ENCODE peak calls at places on chromosomes 2 and 18, in seven cellular contexts. W, E, H, X, Y, T and C are unnamed samples.

GRCh38 chr2:37856101-37856751 is 68.9 kb upstream of the RMDN2 start:
- DNase-seq in W (no peak), E (no peak), H (no peak), X (no peak), Y (no peak), T (no peak), C (no peak)

GRCh38 chr2:136378712-136379595 is 261.0 kb upstream of the CXCR4 start:
- DNase-seq in W (peak), E (peak), H (peak), X (peak), Y (peak), T (peak), C (peak)

GRCh38 chr18:45361148-45361851 is 254.0 kb upstream of the SLC14A2 start:
- DNase-seq in W (no peak), E (no peak), H (no peak), X (no peak), Y (no peak), T (no peak), C (no peak)

GRCh38 chr2:61117534-61117933 is 44.5 kb upstream of the C2orf74 start:
- DNase-seq in W (no peak), E (no peak), H (no peak), X (no peak), Y (no peak), T (no peak), C (no peak)

GRCh38 chr18:38033282-38033681 is 467.7 kb upstream of the CELF4 start:
- DNase-seq in W (no peak), E (no peak), H (no peak), X (no peak), Y (no peak), T (no peak), C (no peak)

GRCh38 chr2:239227661-239228371 is 173.0 kb downstream of the HDAC4 start:
- DNase-seq in W (no peak), E (no peak), H (no peak), X (no peak), Y (no peak), T (no peak), C (no peak)

GRCh38 chr2:236946871-236947270 is 138.8 kb upstream of the COPS8 start:
- DNase-seq in W (no peak), E (no peak), H (no peak), X (no peak), Y (no peak), T (no peak), C (no peak)

GRCh38 chr18:55477537-55478300 is 110.3 kb downstream of the TCF4 start:
- DNase-seq in W (no peak), E (no peak), H (no peak), X (no peak), Y (no peak), T (no peak), C (no peak)

GRCh38 chr18:35661483-35662146 is 80.1 kb downstream of the GALNT1 start:
- DNase-seq in W (no peak), E (peak), H (no peak), X (no peak), Y (peak), T (no peak), C (no peak)

GRCh38 chr2:200330351-200331120 is 24.0 kb downstream of the SPATS2L start:
- DNase-seq in W (no peak), E (no peak), H (no peak), X (no peak), Y (no peak), T (no peak), C (no peak)

GRCh38 chr2:175853110-175853509 is 149.0 kb downstream of the LNPK start:
- DNase-seq in W (no peak), E (no peak), H (no peak), X (no peak), Y (peak), T (no peak), C (no peak)

GRCh38 chr2:149059822-149060221 is 21.3 kb downstream of the LYPD6B start:
- DNase-seq in W (no peak), E (no peak), H (no peak), X (no peak), Y (no peak), T (no peak), C (no peak)

GRCh38 chr2:25808006-25808383 is 70.3 kb downstream of the ASXL2 start:
- DNase-seq in W (no peak), E (no peak), H (no peak), X (no peak), Y (no peak), T (no peak), C (no peak)

GRCh38 chr18:23479829-23480505 is 23.3 kb upstream of the RMC1 start:
- DNase-seq in W (no peak), E (no peak), H (no peak), X (no peak), Y (no peak), T (no peak), C (no peak)

GRCh38 chr2:214575030-214575949 is 164.4 kb downstream of the VWC2L start:
- DNase-seq in W (no peak), E (no peak), H (no peak), X (no peak), Y (no peak), T (no peak), C (no peak)

GRCh38 chr2:41870948-41871522 is 176.8 kb upstream of the PKDCC start:
- DNase-seq in W (no peak), E (no peak), H (no peak), X (no peak), Y (peak), T (no peak), C (no peak)

GRCh38 chr18:75067996-75068645 is 140.8 kb downstream of the PTGR3 start:
- DNase-seq in W (no peak), E (no peak), H (no peak), X (no peak), Y (no peak), T (no peak), C (no peak)

GRCh38 chr2:212539145-212539880 is 711 bp upstream of the ERBB4 start:
- DNase-seq in W (peak), E (no peak), H (no peak), X (no peak), Y (peak), T (no peak), C (no peak)
- TF ChIP-seq REST in W (no peak), E (no peak), H (no peak), X (no peak), Y (no peak), T (no peak), C (no peak)

GRCh38 chr18:13300796-13301195 is 82.2 kb downstream of the LDLRAD4 start:
- DNase-seq in W (no peak), E (no peak), H (no peak), X (no peak), Y (no peak), T (no peak), C (no peak)

GRCh38 chr18:13302611-13303267 is 84.2 kb downstream of the LDLRAD4 start:
- DNase-seq in W (no peak), E (no peak), H (no peak), X (no peak), Y (no peak), T (no peak), C (no peak)

GRCh38 chr18:13300029-13300428 is 81.5 kb downstream of the LDLRAD4 start:
- DNase-seq in W (no peak), E (no peak), H (no peak), X (no peak), Y (no peak), T (no peak), C (no peak)

GRCh38 chr18:13303761-13304364 is 85.3 kb downstream of the LDLRAD4 start:
- DNase-seq in W (no peak), E (no peak), H (no peak), X (no peak), Y (no peak), T (no peak), C (no peak)

DNA sequence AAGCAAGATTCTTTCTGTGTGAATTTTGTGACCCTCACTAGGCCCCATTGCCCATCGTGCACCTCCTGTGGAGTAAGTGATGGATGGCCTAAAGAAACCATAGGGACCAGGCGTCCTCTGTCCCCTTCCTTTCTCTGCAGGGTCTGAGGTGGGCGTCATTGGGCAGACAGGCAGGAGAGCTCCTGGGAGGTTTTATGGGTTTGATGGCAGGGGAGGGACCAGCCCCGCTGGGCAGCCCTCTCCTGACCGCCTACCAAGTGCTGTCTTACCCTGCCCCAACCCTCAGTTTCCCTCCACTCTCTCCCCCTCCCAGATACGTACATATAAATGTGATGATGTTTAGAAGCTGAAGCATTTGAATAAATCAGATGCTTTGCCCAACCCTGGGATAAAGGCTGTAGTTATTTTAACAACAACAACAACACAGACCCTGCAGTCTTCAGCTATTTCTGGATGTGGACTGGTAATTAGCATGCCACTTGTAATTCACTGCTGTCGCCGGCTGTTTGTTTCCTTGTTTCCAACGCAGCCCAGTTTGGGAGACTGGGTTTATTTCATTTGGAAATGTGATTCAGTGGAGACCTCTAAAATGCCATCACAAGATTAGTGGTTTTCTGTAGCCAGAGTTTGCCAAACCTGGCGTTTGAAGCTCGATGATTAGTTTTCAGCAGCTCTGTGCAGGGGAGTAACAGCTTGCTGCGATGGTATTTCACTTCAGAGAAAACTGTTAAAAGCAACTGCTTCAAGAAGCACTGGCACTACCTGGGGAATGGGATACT is 83.3 kb downstream of the LDLRAD4 start:
- DNase-seq in W (no peak), E (no peak), H (no peak), X (no peak), Y (no peak), T (no peak), C (no peak)
- TF ChIP-seq REST in W (no peak), E (no peak), H (no peak), X (no peak), Y (no peak), T (no peak), C (no peak)

GRCh38 chr2:146468578-146468977 is 1376.3 kb upstream of the ACVR2A start:
- DNase-seq in W (no peak), E (no peak), H (no peak), X (no peak), Y (no peak), T (no peak), C (no peak)
- TF ChIP-seq REST in W (no peak), E (no peak), H (no peak), X (no peak), Y (no peak), T (no peak), C (no peak)

GRCh38 chr2:168798076-168798887 is 4.2 kb upstream of the NOSTRIN start:
- DNase-seq in W (peak), E (no peak), H (no peak), X (no peak), Y (peak), T (no peak), C (no peak)
- TF ChIP-seq REST in W (peak), E (no peak), H (no peak), X (no peak), Y (no peak), T (no peak), C (no peak)

DNA sequence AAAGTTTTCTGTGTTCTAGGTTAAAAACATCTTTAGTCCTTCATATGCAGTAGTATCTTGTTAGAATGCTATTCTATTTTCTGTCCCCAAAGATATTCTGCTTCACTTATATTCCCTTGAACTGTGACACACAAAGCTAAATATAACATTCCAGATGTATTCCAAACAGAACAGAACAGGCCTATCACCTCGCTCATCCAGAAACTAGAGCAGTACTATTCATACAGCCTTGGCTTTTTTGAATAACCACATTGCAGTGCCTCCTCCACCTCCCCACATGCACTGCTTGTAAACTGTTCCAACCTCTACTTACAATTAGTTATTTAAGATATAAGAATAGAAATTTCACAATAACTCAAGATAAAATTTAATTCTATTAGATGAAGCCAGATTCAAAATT is 196.8 kb downstream of the EXOC6B start:
- DNase-seq in W (no peak), E (no peak), H (no peak), X (no peak), Y (no peak), T (no peak), C (no peak)
- TF ChIP-seq REST in W (no peak), E (no peak), H (no peak), X (no peak), Y (no peak), T (no peak), C (no peak)

GRCh38 chr2:223601932-223602676 is at the start of gene SCG2:
- DNase-seq in W (peak), E (peak), H (peak), X (peak), Y (peak), T (peak), C (peak)
- TF ChIP-seq REST in W (peak), E (peak), H (peak), X (peak), Y (peak), T (peak), C (peak)

DNA sequence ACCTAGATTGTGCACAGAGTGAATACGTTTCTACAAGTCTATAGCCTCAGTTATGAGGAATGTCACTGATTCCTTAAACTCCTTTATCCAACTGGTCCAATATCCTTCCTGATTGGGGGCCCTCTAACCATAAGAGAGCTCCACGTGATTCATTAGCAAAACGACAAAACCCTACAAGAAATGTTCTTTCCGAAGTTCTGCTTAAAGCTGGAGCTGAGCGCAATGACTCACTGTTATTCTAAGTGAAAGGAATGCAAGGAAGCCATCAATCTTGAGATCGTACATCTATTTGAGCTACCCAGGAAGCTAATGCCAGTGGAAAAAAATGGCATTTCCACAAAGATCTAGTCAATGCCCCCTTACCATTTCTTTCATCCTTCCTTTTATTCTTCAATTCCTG is 354.9 kb upstream of the CDH20 start:
- DNase-seq in W (no peak), E (no peak), H (no peak), X (no peak), Y (peak), T (no peak), C (no peak)
- TF ChIP-seq REST in W (no peak), E (no peak), H (no peak), X (no peak), Y (no peak), T (no peak), C (no peak)

GRCh38 chr18:48937869-48938750 is 12.7 kb downstream of the SMAD7 start:
- DNase-seq in W (no peak), E (no peak), H (no peak), X (no peak), Y (no peak), T (no peak), C (no peak)

GRCh38 chr18:48941672-48942071 is 9.1 kb downstream of the SMAD7 start:
- DNase-seq in W (no peak), E (no peak), H (no peak), X (no peak), Y (no peak), T (no peak), C (no peak)

GRCh38 chr18:48939368-48940097 is 11.2 kb downstream of the SMAD7 start:
- DNase-seq in W (no peak), E (no peak), H (no peak), X (no peak), Y (peak), T (no peak), C (no peak)

GRCh38 chr18:48940854-48941531 is 9.8 kb downstream of the SMAD7 start:
- DNase-seq in W (no peak), E (no peak), H (no peak), X (no peak), Y (no peak), T (no peak), C (no peak)

DNA sequence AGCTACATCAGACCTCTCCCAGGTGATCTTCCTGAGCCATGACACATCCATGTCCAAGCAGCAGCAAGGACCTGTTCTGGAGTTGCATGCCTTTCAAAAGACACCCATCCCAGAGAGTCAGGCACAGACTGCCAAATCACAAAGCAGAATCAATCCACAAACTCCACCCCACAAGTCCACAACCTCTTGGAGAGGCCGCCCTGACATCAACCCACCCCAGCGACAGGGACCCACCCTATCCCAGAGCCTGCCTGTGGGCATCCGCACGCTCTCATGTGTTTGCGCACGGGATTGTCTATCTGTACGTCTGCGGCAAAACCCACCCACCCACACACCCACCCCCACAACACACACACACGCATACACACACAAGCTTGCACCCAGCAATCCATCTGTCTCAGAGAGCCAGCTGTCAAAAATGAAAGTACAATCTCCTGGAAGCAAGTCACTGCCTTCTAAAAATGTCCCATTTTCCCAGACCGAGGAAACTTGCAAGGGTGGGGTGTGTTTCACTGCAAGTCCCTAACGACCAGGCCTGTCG is 11.9 kb downstream of the SMAD7 start:
- DNase-seq in W (no peak), E (no peak), H (no peak), X (no peak), Y (no peak), T (no peak), C (no peak)
- TF ChIP-seq REST in W (no peak), E (no peak), H (no peak), X (no peak), Y (no peak), T (no peak), C (no peak)

DNA sequence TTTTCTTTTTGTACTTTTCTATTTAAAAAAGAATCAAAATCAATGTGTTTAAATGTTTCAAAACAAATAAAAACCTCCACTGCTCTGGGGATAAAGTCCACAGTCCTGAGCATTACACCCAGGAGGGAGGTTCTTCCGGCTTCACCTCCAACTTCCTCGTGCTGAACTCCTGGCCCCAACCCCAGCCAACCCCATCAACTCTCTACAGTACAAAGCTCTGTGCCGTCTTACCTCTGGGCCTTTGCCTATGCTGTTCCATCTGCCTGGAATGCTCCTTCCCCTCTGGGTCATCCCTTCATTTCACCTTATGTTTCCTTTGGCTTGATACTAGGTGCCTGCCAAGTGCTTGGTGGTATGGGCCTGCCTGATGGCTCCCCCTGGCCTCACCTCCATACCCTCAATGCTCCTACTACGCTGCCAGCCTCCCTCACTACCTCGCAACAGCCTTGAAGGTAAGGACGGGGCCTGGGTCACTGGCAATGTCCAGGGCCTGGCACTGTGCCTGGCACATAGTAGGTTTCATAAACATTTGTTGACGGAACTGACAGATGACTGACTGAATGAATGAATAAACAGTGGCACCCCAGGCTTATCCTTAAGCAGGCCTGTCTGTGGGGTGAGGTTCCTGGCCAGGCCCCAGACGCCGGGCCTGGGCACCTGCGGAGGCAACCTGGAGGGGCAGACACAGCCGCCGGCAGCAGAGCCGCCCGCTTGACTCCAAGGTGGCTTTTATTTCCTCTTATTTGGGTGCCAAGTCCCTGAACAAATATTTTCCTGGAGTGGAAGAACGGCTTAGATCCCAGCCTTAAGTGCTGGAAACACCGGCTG is 28.7 kb downstream of the SDC1 start:
- DNase-seq in W (no peak), E (peak), H (no peak), X (no peak), Y (no peak), T (no peak), C (no peak)
- TF ChIP-seq REST in W (no peak), E (no peak), H (no peak), X (no peak), Y (no peak), T (no peak), C (no peak)